ENCODE peak calls at places on chromosomes 4 and X, in five cellular contexts. X is IMR-90, H is A549, Z is HepG2, O is K562. B is an unnamed sample.

GRCh38 chr4:101977096-101977495 is 186.6 kb downstream of the BANK1 start:
- DNase-seq in X (peak), H (peak), Z (no peak), O (no peak), B (no peak)

GRCh38 chr4:25900901-25901500 is 13.0 kb upstream of the SMIM20 start:
- DNase-seq in X (no peak), H (no peak), Z (no peak), O (no peak), B (no peak)

GRCh38 chr4:18934197-18934596 is 912.6 kb upstream of the LCORL start:
- DNase-seq in X (no peak), H (no peak), Z (no peak), O (no peak), B (no peak)

GRCh38 chr4:82721819-82722423 is 76.7 kb downstream of the SCD5 start:
- DNase-seq in X (peak), H (peak), Z (peak), O (peak), B (no peak)

GRCh38 chr4:41204400-41204978 is 9.9 kb downstream of the APBB2 start:
- DNase-seq in X (peak), H (peak), Z (peak), O (no peak), B (no peak)

GRCh38 chr4:75673959-75674328 is 733 bp upstream of the G3BP2 start:
- DNase-seq in X (no peak), H (no peak), Z (no peak), O (peak), B (no peak)

GRCh38 chrX:38868941-38869378 is 67.7 kb downstream of the MID1IP1 start:
- DNase-seq in X (peak), H (no peak), Z (no peak), O (no peak), B (no peak)

GRCh38 chrX:38313190-38313589 is 14.1 kb downstream of the RPGR start:
- DNase-seq in X (peak), H (no peak), Z (no peak), O (no peak), B (no peak)

GRCh38 chr4:52780206-52780605 is 29.0 kb upstream of the ERVMER34-1 start:
- DNase-seq in X (peak), H (no peak), Z (no peak), O (no peak), B (no peak)

GRCh38 chrX:150202641-150203248 is 160.4 kb upstream of the MAMLD1 start:
- DNase-seq in X (peak), H (peak), Z (no peak), O (no peak), B (no peak)
- TF ChIP-seq USF2 in X (no peak), H (no peak), Z (no peak), O (no peak), B (no peak)

GRCh38 chr4:38663801-38664703 is at the start of gene KLF3:
- DNase-seq in X (peak), H (peak), Z (peak), O (peak), B (no peak)
- TF ChIP-seq POLR2A in X (peak), H (peak), Z (peak), O (no peak), B (peak)

GRCh38 chr4:122900314-122900713 is 22.1 kb downstream of the NUDT6 start:
- DNase-seq in X (no peak), H (no peak), Z (no peak), O (no peak), B (no peak)
- TF ChIP-seq USF2 in X (no peak), H (no peak), Z (no peak), O (no peak), B (no peak)

DNA sequence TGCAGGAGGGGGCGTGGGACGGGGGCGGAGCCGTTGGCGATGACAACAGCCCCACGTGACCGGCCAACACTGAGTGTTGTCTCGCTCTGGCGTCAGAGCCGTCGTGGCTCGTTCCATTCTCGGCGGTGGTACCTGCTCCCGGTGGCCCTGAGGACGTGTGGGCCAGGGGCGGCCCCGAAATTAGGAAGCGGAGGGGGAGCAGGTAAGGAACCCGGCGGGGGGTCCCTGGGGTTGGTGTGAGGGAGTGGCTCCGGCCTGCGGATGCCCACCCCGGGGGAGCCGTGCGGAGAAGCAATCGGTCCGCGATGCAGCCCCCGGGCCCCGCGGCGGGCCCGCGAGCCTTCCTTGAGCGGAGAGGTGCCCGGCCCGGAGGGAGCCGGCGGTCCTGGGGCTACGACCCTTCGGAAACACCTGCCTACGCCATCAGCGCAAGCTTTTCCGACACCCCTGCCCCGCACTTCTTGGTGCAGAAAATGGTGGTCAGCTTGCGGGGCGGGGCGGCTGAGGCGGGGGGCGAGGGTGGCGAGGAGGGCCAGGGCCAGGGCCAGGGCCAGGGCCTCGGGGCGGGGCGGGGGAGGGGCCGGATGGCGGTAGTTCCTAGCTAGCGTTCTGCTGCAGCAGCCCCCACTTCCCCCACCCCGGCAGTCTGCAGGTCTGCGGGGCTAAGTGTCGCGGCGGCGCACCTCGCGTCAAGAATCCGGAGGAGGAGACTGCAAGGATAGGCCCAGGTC is at the start of gene BEX4:
- DNase-seq in X (peak), H (peak), Z (no peak), O (peak), B (no peak)
- TF ChIP-seq POLR2A in X (no peak), H (no peak), Z (no peak), O (peak), B (peak)

GRCh38 chr4:39472396-39472795 is 13.5 kb downstream of the LIAS start:
- DNase-seq in X (no peak), H (no peak), Z (no peak), O (no peak), B (no peak)

GRCh38 chr4:39467470-39467869 is 8.6 kb downstream of the LIAS start:
- DNase-seq in X (no peak), H (peak), Z (peak), O (no peak), B (no peak)

GRCh38 chr4:39470402-39470801 is 11.5 kb downstream of the LIAS start:
- DNase-seq in X (no peak), H (no peak), Z (peak), O (no peak), B (no peak)

GRCh38 chr4:39466747-39467146 is 7.9 kb downstream of the LIAS start:
- DNase-seq in X (peak), H (peak), Z (no peak), O (no peak), B (no peak)

DNA sequence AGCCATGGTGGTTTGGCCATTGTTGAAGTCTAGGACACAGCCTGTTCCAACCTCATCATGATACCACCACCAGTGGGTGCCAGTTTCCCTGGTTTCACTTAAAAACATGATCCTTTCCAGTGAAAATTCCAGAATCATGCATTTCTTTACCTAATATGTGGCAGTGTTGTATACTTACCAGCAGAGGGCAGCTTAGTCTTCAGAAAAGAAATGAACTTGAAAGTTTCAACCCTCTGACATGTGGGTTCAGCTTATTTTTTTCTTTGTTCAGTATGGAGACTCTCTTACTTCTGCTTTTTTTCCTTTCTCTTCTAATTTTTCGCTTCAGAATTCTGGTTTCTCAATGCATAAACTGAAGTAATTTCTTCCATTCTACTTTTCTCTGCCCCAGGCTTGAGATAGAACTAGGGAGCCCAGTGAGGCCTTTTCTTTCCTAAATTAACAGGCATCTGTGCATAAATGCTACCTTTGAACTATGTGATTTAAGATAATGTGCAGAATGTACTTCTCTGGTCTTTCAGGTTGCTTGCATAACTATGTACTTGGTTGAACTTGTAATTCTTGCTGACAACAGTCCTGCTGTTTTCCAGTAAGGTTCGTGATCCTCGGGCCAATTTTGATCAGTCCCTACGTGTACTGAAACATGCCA is 10.7 kb downstream of the LIAS start:
- DNase-seq in X (peak), H (peak), Z (peak), O (peak), B (peak)
- TF ChIP-seq USF2 in X (no peak), H (no peak), Z (no peak), O (no peak), B (no peak)

GRCh38 chrX:21398424-21398823 is 24.2 kb downstream of the CNKSR2 start:
- DNase-seq in X (no peak), H (no peak), Z (no peak), O (no peak), B (no peak)
- TF ChIP-seq POLR2A in X (no peak), H (no peak), Z (no peak), O (no peak), B (no peak)

GRCh38 chr4:39043697-39044363 is 11.6 kb upstream of the TMEM156 start:
- DNase-seq in X (peak), H (peak), Z (peak), O (no peak), B (peak)

GRCh38 chr4:39044364-39044946 is 12.2 kb upstream of the TMEM156 start:
- DNase-seq in X (peak), H (peak), Z (peak), O (peak), B (peak)

GRCh38 chr4:39045791-39046221 is 13.6 kb upstream of the TMEM156 start:
- DNase-seq in X (peak), H (peak), Z (peak), O (peak), B (no peak)

GRCh38 chr4:39046243-39046642 is 14.0 kb upstream of the TMEM156 start:
- DNase-seq in X (peak), H (peak), Z (peak), O (peak), B (no peak)

DNA sequence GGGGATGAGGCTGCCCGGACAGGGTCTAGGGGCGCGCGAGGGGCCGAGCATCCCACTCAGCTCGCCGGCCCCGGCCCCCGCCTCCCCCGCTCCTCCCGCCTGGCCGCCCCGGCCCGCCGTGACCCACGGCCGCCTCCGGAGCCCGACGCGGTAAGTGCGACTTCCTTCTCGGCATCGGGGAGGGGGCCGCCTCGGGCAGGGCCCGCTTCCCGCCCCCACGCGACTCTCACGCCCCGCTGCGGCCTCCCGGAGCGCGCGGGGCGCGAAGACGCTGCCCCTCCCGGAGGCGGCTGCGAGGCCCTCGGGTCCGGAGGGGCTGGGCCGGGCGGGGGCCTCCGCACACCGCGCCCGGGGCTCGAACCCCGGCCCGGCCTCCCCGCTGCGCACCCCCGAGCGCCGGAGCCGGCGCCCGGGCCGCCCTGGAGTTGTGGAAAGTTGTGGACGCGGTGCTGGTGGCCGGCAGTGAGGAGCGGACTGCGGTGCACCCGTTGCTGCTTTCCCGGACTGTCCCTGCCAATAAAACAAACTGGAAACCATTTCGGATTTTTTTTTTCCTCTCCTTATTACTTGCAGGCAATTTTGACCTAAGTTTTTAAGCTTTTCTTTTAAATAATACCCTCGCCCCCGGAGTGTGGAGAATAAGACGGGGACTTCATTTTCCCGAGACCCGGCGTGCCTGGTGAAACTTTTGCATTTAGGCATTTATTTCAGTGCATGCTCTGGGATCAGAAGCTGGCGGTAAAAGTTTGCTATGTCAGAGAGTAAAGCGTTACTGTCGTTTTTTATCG is 12.9 kb upstream of the TMEM156 start:
- DNase-seq in X (no peak), H (peak), Z (no peak), O (peak), B (no peak)
- TF ChIP-seq USF2 in X (no peak), H (no peak), Z (no peak), O (no peak), B (no peak)

DNA sequence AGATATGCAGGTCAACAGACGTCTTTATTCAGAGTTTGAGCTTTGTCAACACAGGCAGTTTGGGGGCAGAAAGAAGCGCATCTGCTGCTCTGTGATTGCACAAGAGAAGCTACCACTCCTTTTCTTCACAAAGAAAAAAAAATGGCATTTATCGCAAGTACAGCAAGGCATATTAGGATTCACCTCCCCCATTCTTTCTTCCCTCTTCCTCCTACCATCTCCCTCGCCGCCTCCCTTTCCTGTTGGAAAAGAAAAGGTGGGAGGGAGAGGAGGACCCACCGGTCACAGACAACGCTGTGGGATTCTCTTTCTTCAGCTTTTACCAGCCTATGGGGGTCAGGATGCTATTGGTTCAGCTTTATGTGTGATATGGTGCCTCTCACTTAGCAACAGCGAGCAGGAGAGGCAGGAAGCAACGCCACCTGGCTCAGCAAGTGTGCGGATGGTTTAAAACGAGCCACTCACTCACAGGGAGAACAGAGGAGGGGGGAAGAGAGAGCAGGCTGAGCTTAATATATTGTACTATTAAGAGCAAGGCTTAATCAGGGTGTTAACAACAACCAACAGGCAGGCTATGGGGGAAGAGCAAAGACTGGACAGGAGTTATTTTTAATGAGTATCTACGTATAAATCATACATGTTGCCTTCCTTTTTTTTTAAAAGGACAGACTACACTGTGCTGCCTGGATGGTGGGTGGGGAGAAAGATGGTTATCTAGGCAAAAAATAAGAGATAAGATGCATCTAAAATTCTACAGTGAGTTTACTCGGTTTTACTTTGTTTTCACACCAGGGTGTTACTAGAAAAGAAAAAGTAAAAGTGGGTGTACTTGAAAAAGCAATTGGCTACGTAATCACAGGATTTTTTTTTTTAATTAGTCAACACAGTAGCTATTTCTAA is 104.7 kb downstream of the MAML3 start:
- DNase-seq in X (peak), H (peak), Z (peak), O (no peak), B (no peak)
- TF ChIP-seq POLR2A in X (no peak), H (peak), Z (no peak), O (no peak), B (no peak)

DNA sequence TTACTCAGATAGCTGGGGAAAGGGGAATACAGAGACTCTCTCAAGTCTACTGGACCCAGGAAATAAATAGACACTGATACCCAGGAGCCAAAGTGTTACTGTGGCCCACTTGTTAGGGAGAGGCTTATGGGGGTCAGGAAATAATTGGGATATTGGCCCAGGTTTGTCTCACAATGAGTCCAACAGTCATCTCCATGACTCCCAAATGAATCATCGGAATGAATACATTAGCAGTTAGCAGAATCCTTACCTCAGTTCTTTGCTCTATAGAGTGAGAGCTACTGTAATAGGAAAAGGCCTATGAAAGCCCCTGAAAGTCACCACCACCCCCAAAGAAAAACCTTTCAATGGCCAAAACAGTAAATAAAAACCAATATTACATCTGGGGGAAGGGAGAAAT is 42.4 kb upstream of the ARHGEF6 start:
- DNase-seq in X (peak), H (no peak), Z (no peak), O (no peak), B (no peak)
- TF ChIP-seq USF2 in X (no peak), H (no peak), Z (no peak), O (no peak), B (no peak)

B was measured in GM12878.